ENCODE peak calls at places on chromosome 2, in nine cellular contexts. Q, C, J, X, M, A, B, H and R are unnamed samples.

GRCh38 chr2:118148809-118149208 is 60.5 kb downstream of the INSIG2 start:
- DNase-seq in M (no peak), A (no peak), B (no peak), C (no peak), Q (no peak), X (no peak), J (no peak), H (peak; percentile 44), R (no peak)

GRCh38 chr2:39107156-39107555 is 13.7 kb downstream of the SOS1 start:
- DNase-seq in M (no peak), A (no peak), C (peak; percentile 19), X (no peak), B (peak; percentile 35), J (peak; percentile 54), H (no peak), Q (no peak), R (no peak)

GRCh38 chr2:12764075-12764722 is 47.5 kb downstream of the TRIB2 start:
- DNase-seq in B (no peak), C (peak; percentile 24), J (no peak), M (no peak), H (peak; percentile 79), Q (no peak), X (no peak), A (no peak), R (peak; percentile 93)

GRCh38 chr2:19574788-19575260 is 216.4 kb upstream of the OSR1 start:
- DNase-seq in Q (no peak), X (no peak), C (peak; percentile 27), B (no peak), M (no peak), J (no peak), A (no peak), H (peak; percentile 46), R (peak; percentile 91)

GRCh38 chr2:64470921-64471320 is 17.0 kb downstream of the LGALSL start:
- DNase-seq in A (no peak), B (no peak), M (no peak), Q (no peak), X (no peak), C (no peak), H (no peak), J (no peak), R (no peak)

GRCh38 chr2:210128961-210129360 is 42.2 kb downstream of the KANSL1L start:
- DNase-seq in M (no peak), J (peak; percentile 65), X (no peak), B (no peak), Q (no peak), C (no peak), H (peak; percentile 21), A (no peak), R (no peak)

GRCh38 chr2:39737661-39738060 is 41.4 kb downstream of the THUMPD2 start:
- DNase-seq in C (peak; percentile 79), Q (no peak), B (peak; percentile 56), J (no peak), H (no peak), X (no peak), M (no peak), A (no peak), R (peak; percentile 42)

GRCh38 chr2:178197791-178198190 is 3.5 kb downstream of the OSBPL6 start:
- DNase-seq in A (no peak), Q (no peak), B (no peak), X (no peak), M (no peak), J (no peak), C (no peak), H (no peak), R (no peak)

GRCh38 chr2:16069933-16070647 is 129.7 kb downstream of the MYCN start:
- DNase-seq in B (peak; percentile 92), M (no peak), H (no peak), X (no peak), Q (no peak), C (peak; percentile 11), A (no peak), J (no peak), R (no peak)

GRCh38 chr2:161122772-161123530 is 37.3 kb upstream of the TANK start:
- DNase-seq in M (peak; percentile 83), H (peak; percentile 95), J (no peak), Q (no peak), A (peak; percentile 15), X (no peak), B (no peak), C (peak; percentile 81), R (peak; percentile 93)

GRCh38 chr2:231696004-231696367 is 12.3 kb upstream of the PTMA start:
- DNase-seq in Q (no peak), X (no peak), C (no peak), B (no peak), J (no peak), A (no peak), M (no peak), H (no peak), R (peak; percentile 94)

GRCh38 chr2:160700006-160700405 is 206.4 kb upstream of the RBMS1 start:
- DNase-seq in X (no peak), C (no peak), A (no peak), M (no peak), B (no peak), J (no peak), H (peak; percentile 54), Q (no peak), R (no peak)

GRCh38 chr2:47516496-47517104 is 113.6 kb downstream of the MSH2 start:
- DNase-seq in X (no peak), J (no peak), B (no peak), H (no peak), C (no peak), M (no peak), Q (no peak), A (no peak), R (no peak)

GRCh38 chr2:24702800-24703199 is 90.4 kb downstream of the PTRHD1 start:
- DNase-seq in A (no peak), H (peak; percentile 88), C (peak; percentile 83), J (no peak), Q (no peak), X (no peak), M (peak; percentile 23), B (no peak), R (peak; percentile 73)

GRCh38 chr2:238963164-238963969 is 115.5 kb downstream of the TWIST2 start:
- DNase-seq in X (no peak), C (no peak), M (no peak), Q (no peak), A (no peak), H (peak; percentile 70), J (no peak), B (no peak), R (peak; percentile 53)

GRCh38 chr2:200189964-200190363 is 116.5 kb upstream of the SPATS2L start:
- DNase-seq in M (no peak), A (no peak), X (no peak), H (no peak), C (peak; percentile 8), J (no peak), B (no peak), Q (no peak), R (peak; percentile 47)

GRCh38 chr2:227816507-227817274 is 3.0 kb downstream of the CCL20 start:
- DNase-seq in Q (no peak), J (no peak), H (no peak), C (peak; percentile 21), X (no peak), M (no peak), B (no peak), A (no peak), R (no peak)

GRCh38 chr2:128305555-128306080 is 13.1 kb downstream of the HS6ST1 start:
- DNase-seq in M (no peak), J (peak; percentile 79), B (no peak), Q (no peak), A (no peak), X (no peak), H (no peak), C (peak; percentile 80), R (no peak)

GRCh38 chr2:152403395-152403794 is 68.4 kb downstream of the FMNL2 start:
- DNase-seq in H (peak; percentile 64), C (no peak), J (no peak), M (no peak), Q (no peak), X (no peak), B (no peak), A (no peak), R (no peak)

GRCh38 chr2:222307138-222307756 is 8.4 kb upstream of the PAX3 start:
- DNase-seq in A (no peak), M (peak; percentile 27), Q (no peak), X (no peak), B (no peak), J (peak; percentile 20), C (no peak), H (no peak), R (no peak)

GRCh38 chr2:216696751-216697560 is 1.6 kb upstream of the IGFBP5 start:
- DNase-seq in H (peak; percentile 25), B (no peak), M (peak; percentile 51), A (peak; percentile 18), Q (no peak), J (peak; percentile 33), X (no peak), C (peak; percentile 36), R (peak; percentile 57)

GRCh38 chr2:49914281-49914680 is 760.0 kb upstream of the FSHR start:
- DNase-seq in M (peak; percentile 63), Q (no peak), X (no peak), H (no peak), A (no peak), B (no peak), J (no peak), C (peak; percentile 89), R (peak; percentile 75)

GRCh38 chr2:153299809-153300208 is 178.8 kb downstream of the RPRM start:
- DNase-seq in Q (no peak), C (no peak), A (no peak), X (no peak), H (no peak), B (no peak), M (no peak), J (no peak), R (no peak)

GRCh38 chr2:19863303-19864041 is 38.3 kb downstream of the TTC32 start:
- DNase-seq in J (no peak), C (peak; percentile 26), Q (peak; percentile 48), A (no peak), X (peak; percentile 68), M (peak; percentile 27), H (peak; percentile 55), B (peak; percentile 82), R (peak; percentile 79)

GRCh38 chr2:1567556-1568344 is 154.5 kb downstream of the TPO start:
- DNase-seq in H (no peak), X (no peak), A (no peak), J (no peak), Q (no peak), B (no peak), M (no peak), C (no peak), R (no peak)